ENCODE peak calls at places on chromosomes 3 and 15, in six cellular contexts. E, U, N, K, T and R are unnamed samples.

GRCh38 chr3:44355634-44356033 is 17.1 kb downstream of the TCAIM start:
- DNase-seq in E (no peak), U (no peak), N (no peak), K (no peak), T (no peak), R (no peak)

GRCh38 chr15:82830427-82831173 is 21.2 kb downstream of the WHAMM start:
- DNase-seq in E (no peak), U (no peak), N (no peak), K (no peak), T (no peak), R (peak; percentile 21)

GRCh38 chr3:189056612-189057352 is 115.0 kb upstream of the TPRG1 start:
- DNase-seq in E (no peak), U (no peak), N (no peak), K (no peak), T (peak; percentile 22), R (no peak)

GRCh38 chr15:100183921-100184480 is 157.8 kb downstream of the ADAMTS17 start:
- DNase-seq in E (no peak), U (no peak), N (no peak), K (no peak), T (no peak), R (no peak)

GRCh38 chr15:34609102-34609501 is 25.7 kb upstream of the GOLGA8B start:
- DNase-seq in E (no peak), U (no peak), N (no peak), K (no peak), T (no peak), R (no peak)

GRCh38 chr3:158368271-158368670 is 202.7 kb upstream of the MLF1 start:
- DNase-seq in E (no peak), U (no peak), N (no peak), K (no peak), T (no peak), R (no peak)

GRCh38 chr15:96807361-96807760 is 476.9 kb downstream of the NR2F2 start:
- DNase-seq in E (no peak), U (no peak), N (no peak), K (no peak), T (no peak), R (no peak)

GRCh38 chr3:151404316-151404715 is 19.8 kb upstream of the P2RY12 start:
- DNase-seq in E (no peak), U (no peak), N (no peak), K (no peak), T (no peak), R (no peak)

GRCh38 chr15:43544266-43544665 is 26.9 kb downstream of the MAP1A start:
- DNase-seq in E (no peak), U (no peak), N (no peak), K (no peak), T (no peak), R (no peak)

GRCh38 chr3:12508316-12508715 is 24.0 kb downstream of the TSEN2 start:
- DNase-seq in E (no peak), U (no peak), N (no peak), K (no peak), T (no peak), R (no peak)

GRCh38 chr3:43773273-43774104 is 82.8 kb downstream of the ABHD5 start:
- DNase-seq in E (peak; percentile 32), U (peak; percentile 10), N (peak; percentile 21), K (no peak), T (peak; percentile 72), R (peak; percentile 54)

GRCh38 chr3:46228259-46229222 is 13.7 kb upstream of the CCR3 start:
- DNase-seq in E (no peak), U (no peak), N (no peak), K (no peak), T (no peak), R (no peak)

GRCh38 chr3:87756616-87757015 is 302.2 kb downstream of the CGGBP1 start:
- DNase-seq in E (no peak), U (no peak), N (no peak), K (no peak), T (no peak), R (no peak)

GRCh38 chr15:70424937-70425411 is 327.3 kb upstream of the TLE3 start:
- DNase-seq in E (no peak), U (no peak), N (no peak), K (no peak), T (no peak), R (no peak)

GRCh38 chr15:48978638-48979037 is 14.9 kb upstream of the SHC4 start:
- DNase-seq in E (no peak), U (no peak), N (no peak), K (no peak), T (no peak), R (no peak)

GRCh38 chr3:179272385-179272784 is 21.5 kb upstream of the KCNMB3 start:
- DNase-seq in E (no peak), U (no peak), N (no peak), K (peak; percentile 6), T (peak; percentile 39), R (peak; percentile 26)

GRCh38 chr3:144770813-144771400 is 799.3 kb downstream of the DIPK2A start:
- DNase-seq in E (no peak), U (peak; percentile 79), N (no peak), K (no peak), T (no peak), R (no peak)